ENCODE peak calls at places on chromosomes 1 and 21, in four cellular contexts. F is K562, X is GM12878, Z is HL-60. D is an unnamed sample.

GRCh38 chr1:232675898-232676297 is 46.0 kb upstream of the SIPA1L2 start:
- DNase-seq in F (no peak), X (no peak), Z (no peak), D (no peak)

GRCh38 chr1:211341999-211342398 is 15.4 kb downstream of the TRAF5 start:
- DNase-seq in F (no peak), X (no peak), Z (no peak), D (no peak)

GRCh38 chr1:202061055-202061454 is 50.7 kb downstream of the ELF3 start:
- DNase-seq in F (no peak), X (no peak), Z (no peak), D (no peak)

GRCh38 chr21:42734323-42734971 is 81.0 kb downstream of the PDE9A start:
- DNase-seq in F (no peak), X (no peak), Z (no peak), D (no peak)

GRCh38 chr1:30758785-30759380 is 1.3 kb upstream of the LAPTM5 start:
- DNase-seq in F (peak), X (peak), Z (peak), D (no peak)

GRCh38 chr21:45869121-45870007 is 112.2 kb upstream of the COL6A1 start:
- DNase-seq in F (no peak), X (no peak), Z (no peak), D (no peak)

GRCh38 chr1:221839794-221840395 is 98.0 kb upstream of the DUSP10 start:
- DNase-seq in F (no peak), X (peak), Z (no peak), D (no peak)

GRCh38 chr1:115065021-115065420 is 24.3 kb downstream of the TSPAN2 start:
- DNase-seq in F (no peak), X (no peak), Z (no peak), D (no peak)

GRCh38 chr21:38170705-38171682 is 85.8 kb upstream of the KCNJ15 start:
- DNase-seq in F (no peak), X (no peak), Z (no peak), D (no peak)

GRCh38 chr1:115654663-115655306 is 13.0 kb downstream of the VANGL1 start:
- DNase-seq in F (peak), X (no peak), Z (no peak), D (no peak)

GRCh38 chr1:3981261-3981660 is 81.2 kb upstream of the C1orf174 start:
- DNase-seq in F (no peak), X (no peak), Z (no peak), D (no peak)

GRCh38 chr1:201016211-201016651 is 7.3 kb downstream of the KIF21B start:
- DNase-seq in F (peak), X (no peak), Z (peak), D (peak)

GRCh38 chr1:202215472-202216130 is 22.0 kb downstream of the LGR6 start:
- DNase-seq in F (no peak), X (no peak), Z (no peak), D (no peak)

GRCh38 chr21:34983680-34984086 is 65.4 kb downstream of the RUNX1 start:
- DNase-seq in F (peak), X (no peak), Z (peak), D (no peak)

GRCh38 chr1:200379431-200379755 is 30.4 kb downstream of the ZNF281 start:
- DNase-seq in F (no peak), X (no peak), Z (no peak), D (peak)

GRCh38 chr1:53485478-53486394 is 26.5 kb downstream of the DMRTB1 start:
- DNase-seq in F (peak), X (no peak), Z (peak), D (peak)

GRCh38 chr1:10401281-10401680 is 2.4 kb downstream of the PGD start:
- DNase-seq in F (no peak), X (no peak), Z (no peak), D (no peak)

GRCh38 chr1:119320100-119320499 is 48.5 kb upstream of the HAO2 start:
- DNase-seq in F (no peak), X (no peak), Z (no peak), D (no peak)

GRCh38 chr1:182317489-182318180 is 74.0 kb downstream of the GLUL start:
- DNase-seq in F (no peak), X (no peak), Z (no peak), D (no peak)

GRCh38 chr1:203361843-203362524 is 11.1 kb upstream of the FMOD start:
- DNase-seq in F (no peak), X (no peak), Z (peak), D (no peak)
- TF ChIP-seq GABPA in F (no peak), X (no peak), Z (no peak), D (no peak)

DNA sequence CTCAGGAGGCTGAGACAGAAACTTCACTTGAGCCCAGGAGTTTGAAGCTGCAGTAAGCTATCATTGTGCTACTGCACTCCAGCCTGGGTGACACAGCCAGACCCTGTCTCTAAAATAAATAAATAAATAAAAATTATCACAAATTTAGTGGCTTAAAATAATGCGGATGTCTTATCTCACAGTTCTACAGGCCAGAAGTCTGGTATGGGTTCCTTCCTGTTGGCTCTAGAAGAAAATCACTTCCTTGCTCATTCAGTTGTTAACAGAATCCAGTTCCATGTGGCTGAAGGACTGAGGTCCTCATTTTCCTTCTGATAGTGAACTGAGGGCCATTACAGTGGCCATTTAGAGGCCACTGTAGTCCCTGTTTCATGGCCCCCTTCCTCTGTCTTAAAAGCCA is 94.6 kb upstream of the S1PR1 start:
- DNase-seq in F (no peak), X (no peak), Z (no peak), D (no peak)
- TF ChIP-seq GABPA in F (peak), X (no peak), Z (no peak), D (no peak)

DNA sequence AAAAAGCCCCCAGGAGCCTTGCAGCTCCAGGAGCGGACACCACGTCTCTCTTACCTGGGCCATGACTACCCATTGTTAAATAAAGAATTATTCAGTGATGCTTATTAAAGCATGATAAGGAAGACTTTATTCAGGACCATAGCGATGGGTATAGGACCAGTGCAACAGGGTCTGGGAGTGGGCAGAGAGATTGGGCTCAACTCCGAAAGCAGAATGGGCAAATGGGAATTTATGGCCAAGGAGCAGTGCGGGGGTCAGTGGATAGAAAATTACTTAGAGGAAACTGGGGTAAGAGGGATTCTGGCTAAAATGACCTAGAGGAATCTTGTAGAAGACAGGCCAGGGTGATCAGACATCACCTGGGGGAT is 580 bp upstream of the ATP5PO start:
- DNase-seq in F (no peak), X (no peak), Z (no peak), D (no peak)
- TF ChIP-seq GABPA in F (no peak), X (no peak), Z (no peak), D (no peak)

GRCh38 chr1:244647819-244648218 is 5.1 kb upstream of the DESI2 start:
- DNase-seq in F (no peak), X (no peak), Z (no peak), D (no peak)
- TF ChIP-seq GABPA in F (peak), X (no peak), Z (no peak), D (no peak)

GRCh38 chr1:55535724-55536262 is 320.6 kb upstream of the USP24 start:
- DNase-seq in F (no peak), X (no peak), Z (no peak), D (no peak)

GRCh38 chr1:55536466-55536865 is 321.3 kb upstream of the USP24 start:
- DNase-seq in F (no peak), X (no peak), Z (no peak), D (no peak)

GRCh38 chr1:55542901-55543504 is 327.8 kb upstream of the USP24 start:
- DNase-seq in F (no peak), X (no peak), Z (no peak), D (no peak)

GRCh38 chr1:55541296-55541695 is 326.1 kb upstream of the USP24 start:
- DNase-seq in F (no peak), X (no peak), Z (no peak), D (no peak)

GRCh38 chr1:55539652-55540512 is 324.7 kb upstream of the USP24 start:
- DNase-seq in F (no peak), X (no peak), Z (no peak), D (no peak)
- TF ChIP-seq GABPA in F (no peak), X (no peak), Z (no peak), D (no peak)

GRCh38 chr1:58246549-58246948 is 300.0 kb downstream of the OMA1 start:
- DNase-seq in F (no peak), X (no peak), Z (no peak), D (no peak)
- TF ChIP-seq GABPA in F (no peak), X (no peak), Z (no peak), D (no peak)

GRCh38 chr1:111197598-111198289 is 2.7 kb downstream of the DENND2D start:
- DNase-seq in F (peak), X (no peak), Z (peak), D (no peak)
- TF ChIP-seq GABPA in F (no peak), X (no peak), Z (no peak), D (no peak)

DNA sequence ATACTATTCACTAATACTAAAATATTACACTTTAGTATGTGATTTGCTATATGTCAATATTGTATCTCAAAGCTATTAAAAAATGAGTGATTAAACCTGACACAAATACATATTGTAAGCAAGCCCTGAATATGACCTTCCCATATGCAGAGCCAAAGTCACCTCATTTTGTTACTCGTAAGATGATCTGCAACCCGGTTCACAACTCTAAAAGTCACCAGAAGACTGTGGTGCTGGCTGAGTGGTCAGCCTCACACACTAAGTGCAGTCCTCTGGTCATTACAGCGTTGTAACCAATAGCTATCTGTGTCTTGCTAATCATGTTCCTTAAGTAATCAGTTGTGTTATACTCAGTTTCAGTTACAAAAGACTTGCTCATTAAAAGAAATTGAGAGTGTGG is 197.5 kb upstream of the L1TD1 start:
- DNase-seq in F (no peak), X (no peak), Z (no peak), D (no peak)
- TF ChIP-seq GABPA in F (no peak), X (no peak), Z (no peak), D (no peak)

D was measured in SK-N-SH.